ENCODE peak calls at places on chromosomes 5 and 9, in four cellular contexts. M is Jurkat, Clone E6-1; C is left ventricle myocardium inferior; E is COR-L47. I is an unnamed sample.

GRCh38 chr9:83355729-83356128 is 182.5 kb downstream of the FRMD3 start:
- DNase-seq in E (no peak), C (peak; percentile 64), M (no peak), I (no peak)

GRCh38 chr5:89289604-89290003 is 406.6 kb upstream of the MEF2C start:
- DNase-seq in E (no peak), C (no peak), M (no peak), I (no peak)

GRCh38 chr5:86613459-86613858 is 4.3 kb upstream of the COX7C start:
- DNase-seq in C (no peak), M (no peak), E (no peak), I (no peak)

GRCh38 chr9:90960941-90961340 is 159.3 kb downstream of the SYK start:
- DNase-seq in E (no peak), M (no peak), C (no peak), I (no peak)

GRCh38 chr5:147240266-147240985 is 5.6 kb downstream of the STK32A start:
- DNase-seq in M (no peak), C (no peak), E (no peak), I (no peak)

GRCh38 chr5:7396169-7397004 is 449 bp downstream of the ADCY2 start:
- DNase-seq in E (no peak), M (no peak), C (no peak), I (no peak)

GRCh38 chr9:37198831-37199230 is 78.5 kb downstream of the ZCCHC7 start:
- DNase-seq in E (no peak), M (no peak), C (no peak), I (no peak)

GRCh38 chr5:169431386-169431785 is 130.4 kb upstream of the SLIT3 start:
- DNase-seq in C (no peak), M (no peak), E (no peak), I (no peak)

GRCh38 chr9:89797970-89798369 is 193.2 kb downstream of the GADD45G start:
- DNase-seq in E (no peak), M (no peak), C (no peak), I (no peak)

GRCh38 chr9:88996046-88997005 is 5.1 kb downstream of the S1PR3 start:
- DNase-seq in M (no peak), E (no peak), C (no peak), I (no peak)

GRCh38 chr9:95820076-95820475 is 55.4 kb upstream of the ERCC6L2 start:
- DNase-seq in E (no peak), M (no peak), C (no peak), I (no peak)

GRCh38 chr9:107274096-107274495 is 9.0 kb upstream of the RAD23B start:
- DNase-seq in E (no peak), C (no peak), M (no peak), I (no peak)

GRCh38 chr5:111810087-111810486 is 53.1 kb upstream of the NREP start:
- DNase-seq in M (no peak), E (no peak), C (no peak), I (no peak)

GRCh38 chr5:181037365-181037861 is 2.7 kb upstream of the BTNL9 start:
- DNase-seq in E (no peak), M (peak; percentile 44), C (no peak), I (peak; percentile 6)

GRCh38 chr5:134604908-134605307 is 27.7 kb downstream of the SAR1B start:
- DNase-seq in C (no peak), M (no peak), E (no peak), I (no peak)

GRCh38 chr5:158303883-158304282 is 444.9 kb upstream of the CLINT1 start:
- DNase-seq in M (no peak), E (no peak), C (no peak), I (no peak)

GRCh38 chr5:173187054-173187743 is 42.9 kb downstream of the BNIP1 start:
- DNase-seq in M (peak; percentile 33), C (no peak), E (no peak), I (no peak)

I was measured in SK-MEL-5.